ENCODE peak calls at places on chromosomes 4 and X, in ten cellular contexts. C is AG08396; H is endothelial cell; P is GM12892; F is ACHN; Z is GM23248; G is activated CD4-positive, alpha-beta memory T cell treated with anti-CD3 and anti-CD28 coated beads, Interleukin-2, amount 10 ng/mL, durations not matched to agents 7 days and 5 days; W is activated CD4-positive, alpha-beta T cell treated with anti-CD3 and anti-CD28 coated beads, Interleukin-2, amount 50 U/mL, for 24 hours; D is stimulated activated CD8-positive, alpha-beta memory T cell treated with anti-CD3 and anti-CD28 coated beads, Interleukin-15, amount 100 ng/mL, for 24 hours; K is amniotic stem cell. I is an unnamed sample.

GRCh38 chr4:108982786-108983185 is 219.9 kb upstream of the ETNPPL start:
- DNase-seq in C (no peak), H (no peak), P (no peak), F (no peak), Z (no peak), G (no peak), W (no peak), D (no peak), K (no peak), I (no peak)

GRCh38 chr4:105520819-105521790 is 31.3 kb upstream of the ARHGEF38 start:
- DNase-seq in C (peak), H (peak), P (peak), F (peak), Z (peak), G (no peak), W (no peak), D (no peak), K (peak), I (no peak)

GRCh38 chrX:40170830-40171512 is 73.2 kb upstream of the BCOR start:
- DNase-seq in C (no peak), H (no peak), P (no peak), F (no peak), Z (peak), G (no peak), W (no peak), D (no peak), K (no peak), I (no peak)

GRCh38 chrX:65608021-65608420 is 59.4 kb upstream of the MSN start:
- DNase-seq in C (no peak), H (no peak), P (no peak), F (no peak), Z (no peak), G (no peak), W (no peak), D (no peak), K (no peak), I (no peak)

GRCh38 chr4:91325495-91325894 is 978.3 kb upstream of the GRID2 start:
- DNase-seq in C (no peak), H (no peak), P (no peak), F (no peak), Z (peak), G (no peak), W (no peak), D (no peak), K (no peak), I (no peak)

GRCh38 chr4:171896426-171896825 is 83.2 kb downstream of the GALNTL6 start:
- DNase-seq in C (no peak), H (no peak), P (no peak), F (no peak), Z (no peak), G (no peak), W (no peak), D (no peak), K (no peak), I (no peak)

GRCh38 chr4:64584981-64585557 is 175.8 kb upstream of the TECRL start:
- DNase-seq in C (peak), H (peak), P (no peak), F (peak), Z (peak), G (no peak), W (no peak), D (no peak), K (peak), I (no peak)

GRCh38 chrX:49292400-49293362 is 10.8 kb upstream of the GAGE10 start:
- DNase-seq in C (no peak), H (no peak), P (no peak), F (no peak), Z (no peak), G (no peak), W (no peak), D (no peak), K (no peak), I (no peak)

GRCh38 chr4:94548571-94548970 is 96.8 kb downstream of the PDLIM5 start:
- DNase-seq in C (peak), H (no peak), P (no peak), F (peak), Z (peak), G (no peak), W (no peak), D (no peak), K (peak), I (no peak)

GRCh38 chr4:15100994-15101695 is 98.9 kb downstream of the CPEB2 start:
- DNase-seq in C (peak), H (no peak), P (no peak), F (no peak), Z (peak), G (no peak), W (no peak), D (no peak), K (no peak), I (no peak)

GRCh38 chr4:133637161-133637560 is 488.1 kb downstream of the PCDH10 start:
- DNase-seq in C (no peak), H (no peak), P (no peak), F (no peak), Z (no peak), G (no peak), W (no peak), D (no peak), K (no peak), I (no peak)

GRCh38 chr4:184348311-184349233 is 125.8 kb downstream of the IRF2 start:
- DNase-seq in C (no peak), H (no peak), P (no peak), F (no peak), Z (no peak), G (no peak), W (no peak), D (no peak), K (no peak), I (peak)